ENCODE peak calls at places on chromosomes 11 and 22, in nine cellular contexts. B is coronary artery, O is SJCRH30, E is cardiac muscle cell, S is testis, J is endothelial cell of umbilical vein, V is prostate gland, R is mucosa of descending colon, W is mesenchymal stem cell. T is an unnamed sample.

GRCh38 chr22:19963863-19964642 is 22.4 kb upstream of the TXNRD2 start:
- DNase-seq in J (no peak), W (no peak), V (no peak), E (no peak), S (no peak), B (no peak), O (no peak), R (peak; percentile 46), T (no peak)

GRCh38 chr11:27075192-27075591 is 34.6 kb downstream of the BBOX1 start:
- DNase-seq in S (no peak), O (no peak), J (no peak), E (no peak), V (no peak), R (no peak), B (no peak), W (peak; percentile 44), T (no peak)

GRCh38 chr11:79466411-79466810 is 25.6 kb upstream of the TENM4 start:
- DNase-seq in E (no peak), J (no peak), W (peak; percentile 41), S (no peak), B (no peak), V (no peak), R (no peak), O (no peak), T (no peak)

GRCh38 chr22:19430890-19431541 is 517 bp downstream of the HIRA start:
- DNase-seq in S (peak; percentile 48), J (peak; percentile 29), R (peak; percentile 85), O (peak; percentile 21), W (peak; percentile 59), B (no peak), V (peak; percentile 12), E (peak; percentile 58), T (peak; percentile 27)

GRCh38 chr11:72519220-72519881 is 85.0 kb upstream of the CLPB start:
- DNase-seq in V (no peak), E (no peak), O (no peak), J (no peak), R (no peak), W (peak; percentile 24), B (no peak), S (no peak), T (peak; percentile 54)

GRCh38 chr22:27973851-27974250 is 54.8 kb upstream of the PITPNB start:
- DNase-seq in V (no peak), R (no peak), J (no peak), E (no peak), O (no peak), B (no peak), S (no peak), W (no peak), T (no peak)

GRCh38 chr11:15685311-15685710 is 570.6 kb downstream of the INSC start:
- DNase-seq in J (no peak), R (no peak), V (no peak), W (no peak), E (no peak), S (no peak), B (no peak), O (no peak), T (no peak)

GRCh38 chr11:69140635-69141034 is 15.1 kb upstream of the SMIM38 start:
- DNase-seq in R (no peak), B (no peak), V (peak; percentile 63), O (no peak), J (no peak), E (no peak), S (no peak), W (no peak), T (no peak)

GRCh38 chr11:34667810-34668582 is 47.1 kb downstream of the EHF start:
- DNase-seq in E (no peak), R (no peak), J (no peak), W (no peak), O (no peak), S (no peak), V (peak; percentile 96), B (no peak), T (no peak)

DNA sequence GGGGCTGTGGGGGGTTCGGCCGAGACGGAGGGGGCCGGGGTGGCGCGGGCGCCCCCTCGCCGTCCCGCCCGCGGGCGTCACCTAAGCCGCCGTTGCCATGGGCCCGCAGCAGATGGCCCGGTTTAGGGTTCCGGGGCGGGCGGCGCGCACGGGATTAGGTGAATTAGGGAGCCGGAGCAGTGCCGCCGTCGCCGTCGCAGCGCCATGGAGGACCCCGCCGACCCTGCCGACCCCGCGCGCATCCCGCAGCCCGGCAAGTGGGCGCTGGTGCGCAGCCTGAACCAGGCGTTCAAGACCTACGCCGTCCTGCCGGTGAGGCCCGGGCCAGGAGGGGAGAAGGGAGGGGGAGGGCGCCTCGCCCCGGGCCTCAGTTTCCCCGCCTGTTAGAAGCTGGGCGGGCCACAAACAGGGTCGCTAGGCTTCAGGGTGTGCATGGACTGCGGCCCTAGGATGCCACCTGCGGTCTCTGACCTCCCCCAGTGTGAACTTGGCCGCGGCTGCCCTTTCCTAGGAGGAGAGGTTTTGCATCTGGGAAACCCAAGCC is 10.1 kb downstream of the MYO7A start:
- DNase-seq in B (no peak), W (no peak), O (no peak), V (no peak), S (no peak), J (no peak), R (no peak), E (no peak), T (peak; percentile 69)
- H3K4me3 ChIP-seq in B (no peak overlapping the region), W (no peak overlapping the region), O (no peak overlapping the region), V (no peak overlapping the region), S (peak overlapping the region; percentile 16), J (no peak overlapping the region), R (no peak overlapping the region), E (no peak overlapping the region), T (peak overlapping the region; percentile 86)

GRCh38 chr22:22779213-22779612 is 108.4 kb upstream of the IGLL5 start:
- DNase-seq in E (no peak), B (no peak), O (no peak), W (no peak), S (no peak), V (no peak), R (no peak), J (no peak), T (no peak)
- H3K4me3 ChIP-seq in E (no peak overlapping the region), B (no peak overlapping the region), O (no peak overlapping the region), W (no peak overlapping the region), S (no peak overlapping the region), V (no peak overlapping the region), R (no peak overlapping the region), J (no peak overlapping the region), T (no peak overlapping the region)

DNA sequence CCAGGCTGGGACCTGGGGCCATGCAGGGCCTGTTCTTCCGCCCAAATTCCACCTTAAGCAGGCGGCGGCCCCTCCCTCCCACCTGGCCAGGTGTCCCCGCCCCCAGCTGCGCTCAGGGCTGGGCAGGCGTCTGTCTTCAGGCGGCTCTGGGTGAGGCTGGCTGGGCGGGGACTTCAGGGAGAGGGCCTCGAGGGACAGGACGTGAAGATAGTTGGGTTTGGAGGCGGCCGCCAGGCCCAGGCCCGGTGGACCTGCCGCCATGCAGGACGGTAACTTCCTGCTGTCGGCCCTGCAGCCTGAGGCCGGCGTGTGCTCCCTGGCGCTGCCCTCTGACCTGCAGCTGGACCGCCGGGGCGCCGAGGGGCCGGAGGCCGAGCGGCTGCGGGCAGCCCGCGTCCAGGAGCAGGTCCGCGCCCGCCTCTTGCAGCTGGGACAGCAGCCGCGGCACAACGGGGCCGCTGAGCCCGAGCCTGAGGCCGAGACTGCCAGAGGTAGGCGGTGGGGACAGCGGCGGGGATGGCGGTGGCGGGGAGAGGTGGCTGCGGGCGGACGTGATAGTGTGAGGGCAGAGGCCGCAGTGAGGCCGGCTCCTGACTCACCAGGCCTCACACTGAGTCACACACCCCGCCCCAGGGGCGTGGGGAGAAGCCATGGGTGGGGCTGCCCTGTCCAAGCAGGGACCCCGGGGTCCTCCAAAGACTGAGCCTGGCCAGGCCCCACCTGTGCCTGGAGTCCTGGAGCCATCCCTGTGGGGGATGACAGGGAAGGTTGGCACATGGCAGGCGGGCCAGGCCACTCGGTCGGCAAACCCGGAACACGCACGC is at the start of gene PKP3:
- DNase-seq in V (peak; percentile 92), R (peak; percentile 95), J (no peak), E (no peak), W (peak; percentile 83), S (no peak), O (no peak), B (no peak), T (no peak)
- H3K4me3 ChIP-seq in V (peak within 1 kb of the TSS; percentile 40), R (peak within 1 kb of the TSS; percentile 50), J (no peak within 1 kb of the TSS), E (no peak within 1 kb of the TSS), W (peak within 1 kb of the TSS; percentile 44), S (no peak within 1 kb of the TSS), O (no peak within 1 kb of the TSS), B (no peak within 1 kb of the TSS), T (no peak within 1 kb of the TSS)

GRCh38 chr11:47593492-47593933 is 698 bp downstream of the C1QTNF4 start:
- DNase-seq in O (no peak), R (no peak), W (no peak), E (no peak), J (no peak), B (no peak), V (no peak), S (no peak), T (no peak)
- H3K4me3 ChIP-seq in O (no peak overlapping the region), R (no peak overlapping the region), W (no peak overlapping the region), E (peak overlapping the region; percentile 55), J (no peak overlapping the region), B (peak overlapping the region; percentile 68), V (no peak overlapping the region), S (no peak overlapping the region), T (peak overlapping the region; percentile 51)

DNA sequence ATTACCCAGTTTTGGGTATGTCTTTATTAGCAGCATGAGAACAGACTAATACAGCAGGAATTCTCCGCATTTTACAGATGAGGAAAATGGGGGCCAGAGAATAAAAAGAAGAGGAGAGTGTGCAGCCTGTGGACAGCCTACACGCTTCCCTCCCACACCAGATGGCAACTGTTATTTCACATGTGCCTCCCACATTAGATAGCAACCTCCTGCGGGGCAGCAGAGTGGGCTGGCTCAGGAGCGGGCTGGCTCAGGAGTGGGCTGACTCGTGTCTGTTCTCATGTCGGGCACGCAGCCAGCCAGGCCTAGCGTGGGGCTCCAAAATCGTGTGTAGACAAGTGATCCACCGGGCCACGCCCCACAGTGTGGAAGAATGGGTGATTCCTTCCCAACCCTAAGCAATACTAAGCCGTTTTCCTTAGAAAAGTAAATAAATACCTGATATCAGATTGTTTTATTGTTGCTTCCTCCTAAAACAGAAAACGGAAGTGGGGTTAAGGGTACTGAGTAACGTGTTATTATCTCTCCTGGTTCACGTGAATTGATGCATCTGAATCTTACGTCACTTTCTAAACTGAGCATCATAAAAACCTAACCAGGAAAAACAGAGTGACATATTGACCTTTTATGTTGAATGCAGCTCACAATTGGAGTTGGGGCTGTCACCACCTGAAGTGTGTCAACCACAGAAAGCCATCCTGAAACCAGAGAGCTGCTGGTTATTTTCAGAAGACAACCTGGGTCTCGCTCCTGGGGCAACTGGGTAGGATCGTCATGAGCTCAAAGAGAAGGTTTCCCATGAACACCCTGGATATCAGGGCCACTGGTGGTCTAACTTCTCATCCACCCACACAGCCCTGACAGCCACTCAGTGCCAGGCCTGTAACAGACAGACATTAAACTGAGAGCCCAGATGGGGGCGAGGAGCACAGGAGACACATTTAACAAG is 3.3 kb downstream of the TTLL1 start:
- DNase-seq in B (no peak), W (no peak), J (no peak), S (no peak), R (peak; percentile 76), O (no peak), E (peak; percentile 45), V (no peak), T (no peak)
- H3K4me3 ChIP-seq in B (no peak overlapping the region), W (no peak overlapping the region), J (no peak overlapping the region), S (no peak overlapping the region), R (no peak overlapping the region), O (no peak overlapping the region), E (no peak overlapping the region), V (no peak overlapping the region), T (no peak overlapping the region)

T was measured in WERI-Rb-1.